ENCODE peak calls at places on chromosomes 13 and 19, in ten cellular contexts. P is CD4-positive, CD25-positive, alpha-beta regulatory T cell; E is thoracic aorta; H is retinal pigment epithelial cell; Z is M059J; U is colonic mucosa; S is stimulated activated CD8-positive, alpha-beta memory T cell treated with anti-CD3 and anti-CD28 coated beads, Interleukin-15, amount 100 ng/mL, for 4 hours; F is COLO829; R is fibroblast of lung; M is AG04449. K is an unnamed sample.

GRCh38 chr13:19587635-19588300 is 26.4 kb upstream of the TPTE2 start:
- DNase-seq in P (peak), E (no peak), H (no peak), Z (peak), U (no peak), S (no peak), F (no peak), R (peak), M (peak), K (peak)

GRCh38 chr13:50485979-50486935 is 357.2 kb downstream of the DLEU7 start:
- DNase-seq in P (no peak), E (no peak), H (no peak), Z (no peak), U (no peak), S (no peak), F (peak), R (peak), M (peak), K (no peak)

GRCh38 chr19:39506598-39506943 is 7.8 kb downstream of the DLL3 start:
- DNase-seq in P (no peak), E (no peak), H (no peak), Z (no peak), U (no peak), S (no peak), F (no peak), R (no peak), M (no peak), K (no peak)

GRCh38 chr19:19064098-19064722 is 416 bp downstream of the SLC25A42 start:
- DNase-seq in P (no peak), E (no peak), H (no peak), Z (no peak), U (peak), S (no peak), F (peak), R (no peak), M (no peak), K (peak)

GRCh38 chr19:55857974-55858373 is 21.6 kb downstream of the NLRP4 start:
- DNase-seq in P (no peak), E (no peak), H (no peak), Z (no peak), U (no peak), S (no peak), F (no peak), R (no peak), M (no peak), K (no peak)

GRCh38 chr19:56253737-56254136 is 18.8 kb upstream of the EDDM13 start:
- DNase-seq in P (peak), E (no peak), H (peak), Z (peak), U (no peak), S (no peak), F (peak), R (peak), M (peak), K (no peak)

GRCh38 chr13:110984392-110984791 is 69.5 kb upstream of the ANKRD10 start:
- DNase-seq in P (no peak), E (no peak), H (no peak), Z (no peak), U (no peak), S (no peak), F (no peak), R (no peak), M (no peak), K (no peak)

GRCh38 chr13:105638446-105638845 is 897.0 kb downstream of the EFNB2 start:
- DNase-seq in P (no peak), E (no peak), H (no peak), Z (peak), U (no peak), S (no peak), F (no peak), R (peak), M (no peak), K (no peak)

GRCh38 chr19:44757057-44757734 is 8.7 kb downstream of the BCL3 start:
- DNase-seq in P (no peak), E (peak), H (no peak), Z (no peak), U (no peak), S (no peak), F (no peak), R (peak), M (no peak), K (no peak)

GRCh38 chr19:46660008-46660517 is 919 bp downstream of the DACT3 start:
- DNase-seq in P (no peak), E (no peak), H (no peak), Z (no peak), U (no peak), S (no peak), F (no peak), R (no peak), M (no peak), K (no peak)

GRCh38 chr19:55258476-55258827 is 365 bp downstream of the PPP6R1 start:
- DNase-seq in P (no peak), E (no peak), H (no peak), Z (no peak), U (peak), S (no peak), F (no peak), R (no peak), M (no peak), K (no peak)

GRCh38 chr13:104357672-104358314 is 1291.6 kb upstream of the SLC10A2 start:
- DNase-seq in P (no peak), E (no peak), H (no peak), Z (no peak), U (no peak), S (no peak), F (no peak), R (no peak), M (no peak), K (no peak)

GRCh38 chr13:43787998-43788397 is 1.2 kb upstream of the ENOX1 start:
- DNase-seq in P (no peak), E (no peak), H (no peak), Z (peak), U (no peak), S (no peak), F (peak), R (peak), M (no peak), K (no peak)

GRCh38 chr19:45251452-45252354 is 632 bp downstream of the MARK4 start:
- DNase-seq in P (peak), E (no peak), H (no peak), Z (no peak), U (no peak), S (no peak), F (no peak), R (no peak), M (no peak), K (no peak)

GRCh38 chr13:24074687-24075086 is 85.8 kb upstream of the SPATA13 start:
- DNase-seq in P (no peak), E (no peak), H (no peak), Z (no peak), U (peak), S (no peak), F (no peak), R (no peak), M (no peak), K (no peak)

GRCh38 chr19:4369109-4369887 is 25.9 kb downstream of the MPND start:
- DNase-seq in P (peak), E (no peak), H (no peak), Z (peak), U (peak), S (peak), F (no peak), R (peak), M (no peak), K (no peak)

GRCh38 chr13:67086260-67086659 is 143.9 kb downstream of the PCDH9 start:
- DNase-seq in P (no peak), E (no peak), H (no peak), Z (no peak), U (no peak), S (no peak), F (no peak), R (peak), M (no peak), K (no peak)

GRCh38 chr13:20482275-20482761 is 43.3 kb downstream of the CRYL1 start:
- DNase-seq in P (no peak), E (no peak), H (peak), Z (no peak), U (no peak), S (no peak), F (no peak), R (no peak), M (no peak), K (no peak)

GRCh38 chr13:99083976-99084375 is 106.1 kb upstream of the DOCK9 start:
- DNase-seq in P (peak), E (no peak), H (no peak), Z (no peak), U (no peak), S (no peak), F (no peak), R (no peak), M (no peak), K (no peak)

GRCh38 chr13:60492187-60492586 is 95.2 kb downstream of the TDRD3 start:
- DNase-seq in P (no peak), E (no peak), H (no peak), Z (no peak), U (no peak), S (no peak), F (no peak), R (no peak), M (no peak), K (no peak)

GRCh38 chr19:48415395-48415794 is 21.9 kb downstream of the GRIN2D start:
- DNase-seq in P (peak), E (no peak), H (no peak), Z (peak), U (peak), S (no peak), F (peak), R (peak), M (no peak), K (peak)

GRCh38 chr13:44300895-44301638 is 72.6 kb upstream of the SERP2 start:
- DNase-seq in P (peak), E (no peak), H (peak), Z (peak), U (no peak), S (no peak), F (peak), R (peak), M (no peak), K (peak)

GRCh38 chr19:11339254-11340098 is at the start of gene RAB3D:
- DNase-seq in P (peak), E (peak), H (no peak), Z (peak), U (peak), S (peak), F (peak), R (peak), M (no peak), K (peak)

GRCh38 chr19:52535831-52536800 is 8.6 kb downstream of the ZNF808 start:
- DNase-seq in P (peak), E (peak), H (peak), Z (no peak), U (peak), S (peak), F (no peak), R (peak), M (no peak), K (no peak)

GRCh38 chr19:4115818-4116385 is 8.0 kb downstream of the MAP2K2 start:
- DNase-seq in P (no peak), E (no peak), H (no peak), Z (no peak), U (no peak), S (no peak), F (no peak), R (no peak), M (no peak), K (no peak)

GRCh38 chr19:31378404-31378803 is 29.2 kb upstream of the TSHZ3 start:
- DNase-seq in P (no peak), E (no peak), H (no peak), Z (peak), U (peak), S (no peak), F (peak), R (peak), M (peak), K (no peak)

GRCh38 chr13:28533049-28533436 is 38.1 kb upstream of the FLT1 start:
- DNase-seq in P (no peak), E (no peak), H (no peak), Z (peak), U (no peak), S (no peak), F (no peak), R (no peak), M (no peak), K (no peak)

GRCh38 chr13:97951376-97951775 is 2.1 kb upstream of the IPO5 start:
- DNase-seq in P (no peak), E (no peak), H (no peak), Z (no peak), U (no peak), S (no peak), F (no peak), R (no peak), M (no peak), K (no peak)

GRCh38 chr13:32205426-32206096 is 109.6 kb downstream of the ZAR1L start:
- DNase-seq in P (no peak), E (no peak), H (no peak), Z (no peak), U (no peak), S (no peak), F (no peak), R (no peak), M (no peak), K (no peak)

GRCh38 chr13:95099541-95099940 is 201.7 kb downstream of the ABCC4 start:
- DNase-seq in P (no peak), E (no peak), H (no peak), Z (peak), U (no peak), S (no peak), F (no peak), R (peak), M (peak), K (no peak)

GRCh38 chr13:112955956-112956355 is 13.1 kb upstream of the MCF2L start:
- DNase-seq in P (no peak), E (no peak), H (no peak), Z (no peak), U (no peak), S (no peak), F (no peak), R (no peak), M (no peak), K (no peak)

GRCh38 chr19:12543855-12544254 is 7.4 kb downstream of the ZNF564 start:
- DNase-seq in P (no peak), E (no peak), H (no peak), Z (no peak), U (no peak), S (no peak), F (no peak), R (peak), M (no peak), K (no peak)

GRCh38 chr13:34369925-34370324 is 552.0 kb downstream of the RFC3 start:
- DNase-seq in P (no peak), E (no peak), H (no peak), Z (peak), U (no peak), S (no peak), F (no peak), R (no peak), M (no peak), K (no peak)

K was measured in SW 1271.